ENCODE peak calls at places on chromosome 1, in ten cellular contexts. O is left ventricle myocardium superior; D is natural killer cell treated with Interleukin-12 subunit alpha and Interleukin-12 subunit beta and Interleukin-15 and Interleukin-18, amount 100 ng/mL, for 72 hours; E is kidney tubule cell; S is BE2C; A is neural progenitor cell; C is CD4-positive, alpha-beta memory T cell; N is NCI-H748 treated with DMSO at 0.1 percent for 48 hours; F is foreskin keratinocyte; G is 8988T. Z is an unnamed sample.

GRCh38 chr1:57976218-57976617 is 552.4 kb upstream of the DAB1 start:
- DNase-seq in O (no peak), D (no peak), E (no peak), S (peak), A (no peak), C (no peak), N (no peak), F (no peak), G (no peak), Z (no peak)

GRCh38 chr1:210239295-210240155 is 6.9 kb downstream of the SERTAD4 start:
- DNase-seq in O (no peak), D (no peak), E (peak), S (peak), A (peak), C (no peak), N (no peak), F (peak), G (no peak), Z (peak)

GRCh38 chr1:2603521-2604155 is 17.1 kb downstream of the PRXL2B start:
- DNase-seq in O (no peak), D (peak), E (no peak), S (no peak), A (no peak), C (no peak), N (no peak), F (no peak), G (no peak), Z (no peak)

GRCh38 chr1:226975909-226976670 is 36.0 kb downstream of the COQ8A start:
- DNase-seq in O (no peak), D (no peak), E (no peak), S (no peak), A (peak), C (no peak), N (no peak), F (no peak), G (no peak), Z (no peak)

GRCh38 chr1:169538998-169539871 is 47.0 kb downstream of the F5 start:
- DNase-seq in O (no peak), D (no peak), E (peak), S (no peak), A (no peak), C (no peak), N (no peak), F (peak), G (no peak), Z (no peak)

GRCh38 chr1:229781453-229781852 is 155.4 kb downstream of the URB2 start:
- DNase-seq in O (peak), D (no peak), E (peak), S (no peak), A (no peak), C (no peak), N (no peak), F (no peak), G (no peak), Z (no peak)

GRCh38 chr1:33099290-33100118 is 18.6 kb downstream of the AZIN2 start:
- DNase-seq in O (no peak), D (peak), E (peak), S (no peak), A (no peak), C (peak), N (no peak), F (peak), G (peak), Z (no peak)

GRCh38 chr1:14738647-14739046 is 140.2 kb downstream of the KAZN start:
- DNase-seq in O (no peak), D (no peak), E (no peak), S (no peak), A (no peak), C (no peak), N (no peak), F (no peak), G (no peak), Z (no peak)

GRCh38 chr1:109620396-109620817 is 770 bp downstream of the AMPD2 start:
- DNase-seq in O (peak), D (no peak), E (peak), S (peak), A (peak), C (no peak), N (peak), F (peak), G (peak), Z (peak)

GRCh38 chr1:20110679-20111078 is 8.7 kb downstream of the PLA2G2D start:
- DNase-seq in O (no peak), D (no peak), E (peak), S (no peak), A (no peak), C (no peak), N (no peak), F (peak), G (no peak), Z (no peak)

GRCh38 chr1:173863224-173864151 is 4.3 kb downstream of the GAS5 start:
- DNase-seq in O (no peak), D (no peak), E (no peak), S (no peak), A (no peak), C (no peak), N (no peak), F (no peak), G (no peak), Z (no peak)

GRCh38 chr1:85264150-85264549 is 4.7 kb upstream of the C1orf52 start:
- DNase-seq in O (no peak), D (no peak), E (peak), S (no peak), A (no peak), C (no peak), N (no peak), F (no peak), G (no peak), Z (no peak)

GRCh38 chr1:205375816-205376545 is 19.3 kb upstream of the KLHDC8A start:
- DNase-seq in O (no peak), D (no peak), E (peak), S (peak), A (peak), C (no peak), N (peak), F (peak), G (no peak), Z (peak)

GRCh38 chr1:74964508-74964907 is 169.7 kb upstream of the LHX8 start:
- DNase-seq in O (peak), D (no peak), E (no peak), S (peak), A (no peak), C (no peak), N (peak), F (peak), G (no peak), Z (no peak)

GRCh38 chr1:198909973-198910372 is 271.1 kb downstream of the PTPRC start:
- DNase-seq in O (no peak), D (no peak), E (peak), S (no peak), A (no peak), C (no peak), N (no peak), F (no peak), G (no peak), Z (no peak)

GRCh38 chr1:56540467-56540866 is 38.9 kb downstream of the PLPP3 start:
- DNase-seq in O (no peak), D (no peak), E (no peak), S (no peak), A (no peak), C (no peak), N (no peak), F (no peak), G (no peak), Z (no peak)

GRCh38 chr1:158679289-158679688 is 7.2 kb downstream of the SPTA1 start:
- DNase-seq in O (no peak), D (no peak), E (no peak), S (no peak), A (no peak), C (no peak), N (no peak), F (no peak), G (no peak), Z (no peak)

GRCh38 chr1:59043796-59044195 is 253.1 kb upstream of the FGGY start:
- DNase-seq in O (peak), D (no peak), E (peak), S (no peak), A (no peak), C (no peak), N (no peak), F (peak), G (no peak), Z (peak)

GRCh38 chr1:48077860-48078259 is 80.7 kb upstream of the TRABD2B start:
- DNase-seq in O (no peak), D (no peak), E (no peak), S (no peak), A (no peak), C (no peak), N (no peak), F (no peak), G (no peak), Z (no peak)

GRCh38 chr1:225762444-225762843 is 15.2 kb upstream of the SRP9 start:
- DNase-seq in O (no peak), D (no peak), E (peak), S (peak), A (no peak), C (no peak), N (no peak), F (no peak), G (no peak), Z (peak)

GRCh38 chr1:172399369-172400072 is 21.0 kb upstream of the C1orf105 start:
- DNase-seq in O (peak), D (no peak), E (peak), S (no peak), A (peak), C (peak), N (no peak), F (peak), G (no peak), Z (peak)

GRCh38 chr1:98706173-98706848 is 44.8 kb downstream of the SNX7 start:
- DNase-seq in O (no peak), D (no peak), E (no peak), S (no peak), A (no peak), C (no peak), N (no peak), F (no peak), G (no peak), Z (no peak)

GRCh38 chr1:202084791-202085681 is 37.7 kb upstream of the GPR37L1 start:
- DNase-seq in O (no peak), D (no peak), E (no peak), S (no peak), A (peak), C (no peak), N (peak), F (no peak), G (no peak), Z (no peak)

GRCh38 chr1:178495741-178496409 is 889 bp downstream of the CLEC20A start:
- DNase-seq in O (no peak), D (peak), E (no peak), S (no peak), A (no peak), C (no peak), N (no peak), F (no peak), G (no peak), Z (no peak)

GRCh38 chr1:73033637-73034036 is 751.3 kb upstream of the NEGR1 start:
- DNase-seq in O (no peak), D (no peak), E (no peak), S (no peak), A (peak), C (no peak), N (no peak), F (peak), G (no peak), Z (no peak)

GRCh38 chr1:235009074-235009473 is 119.6 kb downstream of the TOMM20 start:
- DNase-seq in O (no peak), D (no peak), E (no peak), S (no peak), A (no peak), C (no peak), N (no peak), F (no peak), G (no peak), Z (no peak)

GRCh38 chr1:21946836-21947587 is 9.9 kb upstream of the HSPG2 start:
- DNase-seq in O (peak), D (no peak), E (no peak), S (no peak), A (peak), C (no peak), N (no peak), F (no peak), G (no peak), Z (no peak)

GRCh38 chr1:33532250-33532649 is 59.8 kb downstream of the ZSCAN20 start:
- DNase-seq in O (no peak), D (no peak), E (no peak), S (no peak), A (no peak), C (no peak), N (no peak), F (no peak), G (no peak), Z (no peak)

GRCh38 chr1:169326644-169327316 is 40.8 kb downstream of the NME7 start:
- DNase-seq in O (no peak), D (no peak), E (peak), S (no peak), A (no peak), C (no peak), N (no peak), F (peak), G (no peak), Z (no peak)

GRCh38 chr1:188706742-188707141 is 1770.9 kb downstream of the BRINP3 start:
- DNase-seq in O (no peak), D (no peak), E (peak), S (no peak), A (no peak), C (no peak), N (no peak), F (peak), G (no peak), Z (peak)

GRCh38 chr1:213135572-213135971 is 84.5 kb downstream of the RPS6KC1 start:
- DNase-seq in O (no peak), D (no peak), E (peak), S (no peak), A (no peak), C (no peak), N (peak), F (no peak), G (no peak), Z (no peak)

GRCh38 chr1:211198111-211198510 is 61.1 kb upstream of the RCOR3 start:
- DNase-seq in O (no peak), D (no peak), E (peak), S (no peak), A (no peak), C (no peak), N (no peak), F (peak), G (no peak), Z (peak)

GRCh38 chr1:145985502-145986439 is 10.6 kb downstream of the TXNIP start:
- DNase-seq in O (peak), D (no peak), E (peak), S (no peak), A (no peak), C (no peak), N (no peak), F (no peak), G (no peak), Z (no peak)